ENCODE peak calls at places on chromosomes 1 and 21, in eight cellular contexts. Y is epithelial cell of proximal tubule; Q is cardiac fibroblast; F is HFF-Myc; X is CD4-positive, alpha-beta T cell; G is esophagus muscularis mucosa; R is neural crest cell; D is HCT116. N is an unnamed sample.

GRCh38 chr1:224333309-224333926 is 3.4 kb upstream of the NVL start:
- DNase-seq in Q (peak), R (no peak), G (no peak), X (no peak), D (peak), F (peak), Y (peak), N (no peak)

GRCh38 chr1:226092955-226093354 is 30.4 kb downstream of the H3-3A start:
- DNase-seq in Y (no peak), F (no peak), X (no peak), R (no peak), G (no peak), D (no peak), Q (peak), N (no peak)

GRCh38 chr21:38467911-38468310 is 30.4 kb downstream of the ERG start:
- DNase-seq in X (no peak), R (no peak), G (no peak), D (no peak), F (no peak), Q (no peak), Y (no peak), N (no peak)

GRCh38 chr1:20400341-20401177 is 85.5 kb downstream of the CAMK2N1 start:
- DNase-seq in F (no peak), Q (no peak), Y (no peak), G (no peak), X (no peak), R (no peak), D (no peak), N (no peak)

GRCh38 chr1:194151056-194151455 is 964.6 kb upstream of the B3GALT2 start:
- DNase-seq in Q (no peak), R (no peak), F (no peak), Y (no peak), D (no peak), G (no peak), X (no peak), N (no peak)

GRCh38 chr1:44713321-44713781 is 17.6 kb downstream of the RNU5D-1 start:
- DNase-seq in D (no peak), X (no peak), G (no peak), Q (no peak), R (no peak), Y (no peak), F (no peak), N (no peak)

GRCh38 chr1:67700692-67701410 is 15.8 kb downstream of the GADD45A start:
- DNase-seq in D (peak), R (peak), Q (peak), F (no peak), Y (no peak), G (no peak), X (no peak), N (peak)

GRCh38 chr1:12327566-12327965 is 97.7 kb downstream of the VPS13D start:
- DNase-seq in X (no peak), Y (no peak), F (no peak), Q (no peak), G (peak), R (no peak), D (no peak), N (no peak)

GRCh38 chr1:29579821-29580425 is 343.6 kb downstream of the PTPRU start:
- DNase-seq in X (no peak), D (peak), R (no peak), F (peak), Y (no peak), G (no peak), Q (peak), N (no peak)

GRCh38 chr1:1975535-1975934 is 28.1 kb downstream of the CFAP74 start:
- DNase-seq in G (no peak), Y (no peak), D (no peak), X (no peak), F (no peak), Q (no peak), R (no peak), N (no peak)

GRCh38 chr1:36304970-36305914 is 926 bp upstream of the SH3D21 start:
- DNase-seq in X (no peak), Q (no peak), D (no peak), G (no peak), Y (no peak), F (no peak), R (no peak), N (no peak)

GRCh38 chr1:212328248-212328647 is 43.0 kb downstream of the PPP2R5A start:
- DNase-seq in Q (peak), X (no peak), R (no peak), Y (no peak), D (no peak), F (no peak), G (no peak), N (no peak)

GRCh38 chr1:7752512-7753417 is 18.3 kb upstream of the VAMP3 start:
- DNase-seq in R (peak), X (peak), D (peak), Y (no peak), Q (peak), G (no peak), F (peak), N (peak)

GRCh38 chr1:1491601-1492000 is 20.0 kb downstream of the ATAD3B start:
- DNase-seq in Y (no peak), F (no peak), X (no peak), Q (no peak), R (no peak), G (no peak), D (no peak), N (no peak)

GRCh38 chr1:170634293-170634692 is 29.6 kb upstream of the PRRX1 start:
- DNase-seq in G (no peak), D (no peak), Y (no peak), F (peak), X (no peak), R (no peak), Q (peak), N (no peak)

GRCh38 chr1:231808990-231809389 is 182.4 kb downstream of the DISC1 start:
- DNase-seq in G (no peak), R (no peak), Q (peak), X (no peak), D (no peak), Y (no peak), F (peak), N (no peak)

GRCh38 chr1:246517391-246517790 is 10.3 kb upstream of the SMYD3 start:
- DNase-seq in G (no peak), Y (no peak), R (no peak), Q (no peak), X (no peak), D (no peak), F (no peak), N (no peak)

GRCh38 chr1:233453433-233454200 is 126.1 kb downstream of the MAP3K21 start:
- DNase-seq in F (no peak), X (no peak), Y (no peak), R (no peak), D (no peak), Q (no peak), G (peak), N (no peak)

GRCh38 chr1:243346016-243346415 is 90.2 kb downstream of the SDCCAG8 start:
- DNase-seq in X (no peak), Y (no peak), R (no peak), D (no peak), G (no peak), Q (no peak), F (no peak), N (no peak)

GRCh38 chr1:158087320-158087927 is 93.3 kb upstream of the CD1D start:
- DNase-seq in F (peak), Q (peak), R (peak), D (peak), G (no peak), Y (no peak), X (no peak), N (peak)

GRCh38 chr1:54606096-54606989 is 17.0 kb downstream of the FAM151A start:
- DNase-seq in D (no peak), X (no peak), F (no peak), Y (no peak), R (no peak), G (no peak), Q (no peak), N (no peak)

GRCh38 chr1:6273380-6273891 is 12.5 kb upstream of the GPR153 start:
- DNase-seq in Q (peak), X (no peak), G (no peak), D (no peak), R (no peak), Y (peak), F (no peak), N (no peak)

GRCh38 chr1:204358145-204358544 is 1.6 kb downstream of the PLEKHA6 start:
- DNase-seq in Q (no peak), Y (no peak), G (no peak), X (no peak), D (no peak), F (no peak), R (no peak), N (no peak)
- TF ChIP-seq CTCF in Q (no peak), Y (no peak), G (no peak), X (no peak), D (no peak), F (no peak), R (no peak), N (no peak)

GRCh38 chr1:66607458-66607857 is 73.5 kb downstream of the SGIP1 start:
- DNase-seq in D (no peak), F (no peak), X (no peak), Y (no peak), Q (no peak), R (no peak), G (no peak), N (no peak)
- TF ChIP-seq CTCF in D (peak), F (peak), X (no peak), Y (peak), Q (peak), R (no peak), G (no peak), N (no peak)

DNA sequence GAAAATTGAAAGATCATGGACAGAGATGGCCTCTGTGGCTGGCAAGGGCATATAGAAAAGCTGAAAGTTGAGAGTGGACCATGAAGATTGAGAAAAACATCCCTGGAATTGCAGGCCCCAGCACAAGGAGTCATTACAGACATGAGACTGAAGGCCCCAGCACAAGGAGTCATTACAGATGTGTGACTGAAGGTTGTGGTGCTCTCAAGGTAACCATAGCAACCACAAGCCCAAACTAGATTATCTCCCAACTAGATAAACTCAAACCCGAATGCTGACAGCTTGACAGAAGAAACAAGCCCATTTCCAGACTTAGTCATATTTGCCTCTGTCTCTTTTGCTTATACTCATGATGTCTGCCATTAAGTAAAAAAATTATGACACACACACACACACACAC is 1252.1 kb upstream of the ADGRL4 start:
- DNase-seq in G (no peak), X (no peak), Q (no peak), F (no peak), R (no peak), D (no peak), Y (no peak), N (no peak)
- TF ChIP-seq CTCF in G (no peak), X (no peak), Q (no peak), F (no peak), R (no peak), D (no peak), Y (no peak), N (no peak)

GRCh38 chr21:33305344-33305671 is 19.5 kb upstream of the IFNAR1 start:
- DNase-seq in X (no peak), D (no peak), F (no peak), Y (no peak), Q (no peak), R (no peak), G (peak), N (no peak)

GRCh38 chr21:33313611-33314010 is 11.2 kb upstream of the IFNAR1 start:
- DNase-seq in X (no peak), G (no peak), Q (no peak), R (no peak), F (no peak), Y (no peak), D (no peak), N (no peak)

GRCh38 chr21:33313183-33313582 is 11.6 kb upstream of the IFNAR1 start:
- DNase-seq in Q (no peak), X (no peak), F (no peak), G (no peak), R (no peak), D (no peak), Y (no peak), N (no peak)

GRCh38 chr21:33309778-33310177 is 15.0 kb upstream of the IFNAR1 start:
- DNase-seq in D (no peak), F (no peak), Q (no peak), R (no peak), Y (no peak), G (peak), X (no peak), N (no peak)

DNA sequence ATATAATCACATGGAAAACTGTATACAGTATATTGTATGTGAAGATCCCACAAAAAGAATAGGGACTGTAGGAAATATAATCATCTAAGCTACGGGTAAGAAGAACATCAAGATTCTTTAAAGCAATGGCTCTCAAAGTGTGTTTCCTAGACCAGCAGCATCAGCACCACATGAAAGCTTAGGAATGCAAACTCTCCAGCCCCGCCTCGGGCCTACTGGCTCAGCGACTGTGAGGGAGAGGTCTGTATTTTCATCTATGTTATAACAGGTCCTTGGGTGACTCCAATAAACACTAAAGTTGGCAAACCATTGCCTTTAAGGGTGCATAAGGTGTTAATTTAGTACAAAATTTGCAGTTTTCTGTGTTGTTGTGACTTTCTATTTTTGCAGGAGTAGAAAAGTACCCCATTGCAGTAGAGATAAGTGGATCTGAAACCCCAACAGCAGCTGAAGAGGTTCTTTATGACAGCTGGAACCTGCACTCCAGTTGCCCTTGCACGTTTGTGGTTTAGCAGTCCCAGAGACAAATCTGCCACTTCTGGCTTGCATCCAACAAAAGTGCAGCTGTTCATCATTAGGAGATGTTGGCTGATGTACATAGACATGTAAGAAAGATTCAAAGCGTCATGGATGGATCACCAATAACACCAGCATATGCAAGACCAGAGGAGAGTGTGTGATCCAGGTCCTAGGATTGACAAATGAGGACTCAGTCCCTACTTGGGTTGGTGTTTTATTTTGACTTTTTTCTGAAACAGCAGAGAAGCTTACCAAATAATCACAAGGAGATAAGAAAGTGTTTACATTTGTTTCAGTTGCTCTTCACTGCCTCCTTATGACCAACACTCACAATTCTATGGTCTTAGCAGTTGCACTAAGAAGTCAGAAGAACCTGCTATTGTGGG is 15.9 kb upstream of the IFNAR1 start:
- DNase-seq in Q (no peak), G (peak), X (no peak), D (no peak), R (no peak), F (peak), Y (no peak), N (no peak)
- TF ChIP-seq CTCF in Q (no peak), G (no peak), X (no peak), D (no peak), R (no peak), F (no peak), Y (no peak), N (no peak)

GRCh38 chr1:210291786-210292275 is 36.9 kb upstream of the HHAT start:
- DNase-seq in R (no peak), G (no peak), F (peak), X (no peak), Q (no peak), Y (no peak), D (no peak), N (no peak)

GRCh38 chr1:210291088-210291487 is 37.6 kb upstream of the HHAT start:
- DNase-seq in X (no peak), F (no peak), Y (no peak), G (no peak), R (no peak), D (no peak), Q (no peak), N (no peak)

GRCh38 chr1:210293191-210293607 is 35.5 kb upstream of the HHAT start:
- DNase-seq in R (no peak), X (no peak), D (no peak), Q (peak), F (peak), Y (no peak), G (no peak), N (no peak)

GRCh38 chr1:210294991-210295773 is 33.5 kb upstream of the HHAT start:
- DNase-seq in Y (no peak), F (peak), G (no peak), R (peak), Q (peak), D (no peak), X (no peak), N (no peak)

DNA sequence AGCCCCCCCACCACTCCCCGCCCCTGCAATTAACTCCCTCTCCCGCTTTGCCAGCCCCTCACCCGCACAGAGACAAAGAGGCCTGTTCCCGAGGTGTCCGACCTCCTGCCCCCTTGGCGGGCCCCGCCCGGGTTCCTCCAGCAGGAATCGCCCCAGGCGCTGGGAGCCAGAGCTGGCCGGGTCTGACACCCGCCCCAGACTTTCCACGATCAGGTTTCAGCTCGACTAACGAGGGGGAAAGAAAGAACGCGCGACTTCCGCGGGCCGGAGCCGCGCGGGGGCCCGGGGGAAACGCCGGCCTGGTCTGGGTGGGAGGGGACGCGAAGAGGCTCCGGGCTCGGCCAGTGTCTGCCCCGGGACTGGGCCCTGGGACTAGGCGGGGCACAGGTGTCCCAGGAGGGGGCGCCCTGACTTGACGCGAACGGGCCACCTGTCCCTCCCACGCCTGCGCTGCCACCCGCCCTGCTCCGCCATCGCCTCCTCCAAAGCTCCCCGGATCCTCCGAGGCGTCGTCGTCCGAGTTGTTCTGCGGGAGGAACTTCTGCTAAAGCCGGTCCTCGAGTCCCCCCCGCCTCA is 36.3 kb upstream of the HHAT start:
- DNase-seq in X (peak), F (peak), Y (no peak), Q (no peak), G (no peak), D (peak), R (peak), N (peak)
- TF ChIP-seq CTCF in X (no peak), F (peak), Y (peak), Q (no peak), G (peak), D (no peak), R (no peak), N (peak)

DNA sequence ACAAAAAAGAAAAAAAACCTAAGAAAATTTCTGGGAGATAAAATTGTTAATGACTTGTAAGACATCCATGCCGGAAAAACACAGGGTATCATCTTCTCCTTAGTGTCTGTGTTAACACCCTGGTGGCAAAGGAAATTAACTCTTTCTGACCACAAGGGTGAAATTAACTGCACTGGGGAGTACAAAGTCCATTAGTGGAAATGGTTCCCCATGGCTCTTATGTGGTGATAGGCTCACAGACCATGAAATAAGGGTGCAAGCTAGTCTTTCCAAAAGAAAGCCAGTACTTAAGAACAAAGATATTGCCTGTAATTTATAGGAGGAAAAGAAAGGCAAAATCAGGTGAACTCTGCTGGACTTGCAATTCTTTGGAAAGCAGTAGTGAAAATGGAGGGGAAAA is 185.4 kb downstream of the LRRIQ3 start:
- DNase-seq in F (no peak), D (no peak), G (no peak), Y (no peak), Q (no peak), X (no peak), R (no peak), N (no peak)
- TF ChIP-seq CTCF in F (no peak), D (no peak), G (no peak), Y (no peak), Q (no peak), X (no peak), R (no peak), N (no peak)